ENCODE peak calls at places on chromosomes 2 and 18, in four cellular contexts. I is SK-N-SH, M is GM12878, V is K562. D is an unnamed sample.

GRCh38 chr2:109005686-109006204 is 16.7 kb upstream of the EDAR start:
- DNase-seq in I (no peak), M (no peak), V (peak), D (no peak)

GRCh38 chr2:124520953-124521352 is 495.9 kb downstream of the CNTNAP5 start:
- DNase-seq in V (no peak), M (no peak), I (no peak), D (no peak)

GRCh38 chr2:28547223-28547860 is 51.5 kb downstream of the PLB1 start:
- DNase-seq in I (no peak), V (no peak), M (no peak), D (no peak)

GRCh38 chr2:232604535-232604934 is 28.9 kb upstream of the EFHD1 start:
- DNase-seq in M (no peak), I (no peak), V (no peak), D (no peak)

GRCh38 chr18:45316127-45316526 is 299.1 kb upstream of the SLC14A2 start:
- DNase-seq in I (no peak), V (no peak), M (no peak), D (peak)

GRCh38 chr2:160417745-160418397 is 75.7 kb downstream of the RBMS1 start:
- DNase-seq in V (no peak), M (no peak), I (no peak), D (no peak)

GRCh38 chr18:45110577-45111506 is 430.2 kb downstream of the SETBP1 start:
- DNase-seq in I (no peak), M (no peak), V (no peak), D (no peak)

GRCh38 chr2:64359176-64359891 is 94.6 kb upstream of the LGALSL start:
- DNase-seq in V (no peak), I (no peak), M (no peak), D (no peak)

GRCh38 chr2:10471956-10472355 is 23.8 kb upstream of the ODC1 start:
- DNase-seq in I (peak), V (no peak), M (no peak), D (no peak)
- TF ChIP-seq USF1 in I (no peak), V (no peak), M (no peak), D (no peak)

GRCh38 chr2:86000131-86000937 is 105.4 kb downstream of the POLR1A start:
- DNase-seq in V (peak), I (no peak), M (no peak), D (no peak)
- TF ChIP-seq USF1 in V (no peak), I (no peak), M (no peak), D (no peak)

GRCh38 chr2:227578642-227579041 is 20.1 kb upstream of the SCYGR2 start:
- DNase-seq in I (no peak), V (no peak), M (no peak), D (no peak)
- TF ChIP-seq USF1 in I (no peak), V (no peak), M (no peak), D (no peak)

GRCh38 chr2:207165121-207166038 is at the start of gene KLF7:
- DNase-seq in I (peak), V (no peak), M (no peak), D (peak)
- TF ChIP-seq USF1 in I (no peak), V (no peak), M (no peak), D (no peak)

D was measured in WTC11.